ENCODE peak calls at places on chromosomes 16 and 17, in four cellular contexts. I, A, Y and E are unnamed samples.

GRCh38 chr17:81241648-81242420 is 2.7 kb downstream of the NDUFAF8 start:
- DNase-seq in A (peak; percentile 81), Y (peak; percentile 97), I (peak; percentile 60), E (peak; percentile 45)

GRCh38 chr17:75093543-75094158 is 5.9 kb downstream of the SLC16A5 start:
- DNase-seq in I (no peak), Y (no peak), A (no peak), E (no peak)

GRCh38 chr17:5500247-5500803 is 14.0 kb downstream of the MIS12 start:
- DNase-seq in Y (no peak), A (no peak), I (no peak), E (no peak)

GRCh38 chr16:6081320-6081976 is 983.9 kb upstream of the EEF2KMT start:
- DNase-seq in A (peak; percentile 59), I (no peak), Y (peak; percentile 86), E (no peak)

GRCh38 chr16:22675745-22676540 is 138.0 kb upstream of the HS3ST2 start:
- DNase-seq in A (no peak), I (no peak), Y (no peak), E (no peak)

GRCh38 chr17:43212641-43213490 is 1.2 kb downstream of the TMEM106A start:
- DNase-seq in I (no peak), A (no peak), Y (no peak), E (no peak)

GRCh38 chr16:29699324-29700219 is 20.6 kb downstream of the QPRT start:
- DNase-seq in I (no peak), A (no peak), Y (no peak), E (no peak)

GRCh38 chr16:23079683-23080221 is 69.5 kb downstream of the USP31 start:
- DNase-seq in Y (no peak), A (no peak), I (no peak), E (no peak)

GRCh38 chr16:88533381-88533831 is 36.8 kb upstream of the ZC3H18 start:
- DNase-seq in A (no peak), Y (no peak), I (no peak), E (no peak)

GRCh38 chr16:74725641-74726040 is 25.0 kb upstream of the MLKL start:
- DNase-seq in A (no peak), Y (no peak), I (no peak), E (no peak)

GRCh38 chr17:73430848-73431247 is 119.0 kb upstream of the CDC42EP4 start:
- DNase-seq in A (no peak), Y (no peak), I (no peak), E (no peak)

GRCh38 chr17:44911133-44912001 is 3.9 kb downstream of the GFAP start:
- DNase-seq in A (peak; percentile 84), I (peak; percentile 63), Y (peak; percentile 87), E (no peak)

GRCh38 chr17:337866-338265 is 14.7 kb downstream of the RPH3AL start:
- DNase-seq in A (no peak), Y (no peak), I (no peak), E (no peak)

GRCh38 chr17:67819722-67820121 is 5.6 kb upstream of the BPTF start:
- DNase-seq in I (no peak), Y (no peak), A (no peak), E (no peak)

GRCh38 chr16:4616047-4616811 is 1.5 kb upstream of the UBALD1 start:
- DNase-seq in I (peak; percentile 99), A (peak; percentile 100), Y (peak; percentile 96), E (peak; percentile 98)

GRCh38 chr16:60979119-60979518 is 1057.1 kb downstream of the CDH8 start:
- DNase-seq in Y (no peak), A (no peak), I (no peak), E (no peak)

GRCh38 chr17:82384051-82384729 is 12.6 kb downstream of the UTS2R start:
- DNase-seq in A (peak; percentile 1), I (no peak), Y (no peak), E (no peak)

GRCh38 chr17:63440127-63440769 is 5.9 kb downstream of the CYB561 start:
- DNase-seq in A (no peak), I (no peak), Y (no peak), E (peak; percentile 21)

GRCh38 chr17:16435951-16436886 is 20.8 kb downstream of the TRPV2 start:
- DNase-seq in I (no peak), Y (no peak), A (no peak), E (no peak)

GRCh38 chr16:66695474-66695934 is 1.0 kb downstream of the CMTM4 start:
- DNase-seq in Y (no peak), I (no peak), A (no peak), E (no peak)

GRCh38 chr17:68378202-68379149 is 78.8 kb downstream of the WIPI1 start:
- DNase-seq in Y (peak; percentile 60), A (peak; percentile 31), I (peak; percentile 92), E (no peak)

GRCh38 chr17:964881-965280 is 14.7 kb downstream of the NXN start:
- DNase-seq in A (peak; percentile 66), I (no peak), Y (no peak), E (no peak)

GRCh38 chr17:44121206-44121605 is 2.2 kb downstream of the HDAC5 start:
- DNase-seq in Y (no peak), A (peak; percentile 68), I (no peak), E (no peak)

GRCh38 chr16:83458612-83459011 is 349.2 kb upstream of the HSBP1 start:
- DNase-seq in Y (no peak), A (no peak), I (no peak), E (no peak)

GRCh38 chr17:46028374-46028773 is 29.3 kb downstream of the STH start:
- DNase-seq in I (no peak), Y (no peak), A (peak; percentile 52), E (no peak)

GRCh38 chr17:63698886-63699637 is 863 bp downstream of the LIMD2 start:
- DNase-seq in A (peak; percentile 46), I (peak; percentile 59), Y (peak; percentile 68), E (peak; percentile 81)

GRCh38 chr16:47568355-47568754 is 107.2 kb downstream of the PHKB start:
- DNase-seq in A (no peak), Y (no peak), I (no peak), E (no peak)

GRCh38 chr16:24900230-24900629 is 54.5 kb downstream of the SLC5A11 start:
- DNase-seq in Y (no peak), I (no peak), A (no peak), E (no peak)

GRCh38 chr16:20321671-20322070 is 5.6 kb downstream of the GP2 start:
- DNase-seq in Y (no peak), A (no peak), I (no peak), E (no peak)

GRCh38 chr17:11943759-11944347 is 53.4 kb downstream of the ZNF18 start:
- DNase-seq in A (no peak), Y (no peak), I (no peak), E (no peak)

GRCh38 chr16:88073201-88073721 is 122.0 kb downstream of the BANP start:
- DNase-seq in Y (no peak), I (no peak), A (no peak), E (no peak)

GRCh38 chr16:77359065-77359502 is 75.8 kb downstream of the ADAMTS18 start:
- DNase-seq in A (peak; percentile 52), Y (no peak), I (no peak), E (no peak)

GRCh38 chr17:81456798-81457197 is 55.8 kb downstream of the ACTG1 start:
- DNase-seq in A (no peak), I (no peak), Y (no peak), E (no peak)

GRCh38 chr17:41475421-41475820 is 5.5 kb downstream of the KRT35 start:
- DNase-seq in A (no peak), Y (no peak), I (no peak), E (no peak)

GRCh38 chr17:4498461-4499397 is at the start of gene SPNS2:
- DNase-seq in A (peak; percentile 90), I (peak; percentile 77), Y (peak; percentile 85), E (peak; percentile 40)
- H3K4me3 ChIP-seq in A (peak within 1 kb of the TSS; percentile 49), I (peak within 1 kb of the TSS; percentile 55), Y (peak within 1 kb of the TSS; percentile 46), E (peak within 1 kb of the TSS; percentile 59)

GRCh38 chr17:47778184-47778635 is 43.4 kb downstream of the OSBPL7 start:
- DNase-seq in A (no peak), I (no peak), Y (no peak), E (no peak)

GRCh38 chr17:47776330-47777197 is 43.5 kb downstream of the TBX21 start:
- DNase-seq in Y (no peak), A (peak; percentile 40), I (no peak), E (peak; percentile 13)

DNA sequence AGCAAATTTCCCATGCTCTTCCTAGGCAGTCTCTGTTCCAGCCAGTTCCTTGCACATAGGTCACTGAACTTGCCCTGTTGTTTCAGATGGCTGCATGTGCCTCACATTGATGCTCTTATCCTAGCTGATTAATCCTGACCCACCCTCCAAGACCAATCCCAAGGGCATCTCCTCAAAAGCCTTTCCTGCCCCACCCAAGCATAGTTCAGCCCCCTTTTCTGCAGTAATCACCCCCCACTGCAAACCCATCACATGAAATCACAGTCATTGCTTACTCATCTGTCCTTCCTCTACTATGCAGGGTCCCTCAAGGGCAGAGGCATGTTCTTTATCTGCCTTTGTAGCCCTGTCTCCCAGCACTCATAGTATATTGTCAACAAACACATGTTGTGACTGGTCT is 42.1 kb downstream of the TBX21 start:
- DNase-seq in A (no peak), I (no peak), Y (no peak), E (no peak)
- H3K27me3 ChIP-seq in A (peaks cover 39% of the 10 kb centered on the region), I (peaks cover 66% of the 10 kb centered on the region), Y (peaks cover 16% of the 10 kb centered on the region), E (peaks cover 16% of the 10 kb centered on the region)

DNA sequence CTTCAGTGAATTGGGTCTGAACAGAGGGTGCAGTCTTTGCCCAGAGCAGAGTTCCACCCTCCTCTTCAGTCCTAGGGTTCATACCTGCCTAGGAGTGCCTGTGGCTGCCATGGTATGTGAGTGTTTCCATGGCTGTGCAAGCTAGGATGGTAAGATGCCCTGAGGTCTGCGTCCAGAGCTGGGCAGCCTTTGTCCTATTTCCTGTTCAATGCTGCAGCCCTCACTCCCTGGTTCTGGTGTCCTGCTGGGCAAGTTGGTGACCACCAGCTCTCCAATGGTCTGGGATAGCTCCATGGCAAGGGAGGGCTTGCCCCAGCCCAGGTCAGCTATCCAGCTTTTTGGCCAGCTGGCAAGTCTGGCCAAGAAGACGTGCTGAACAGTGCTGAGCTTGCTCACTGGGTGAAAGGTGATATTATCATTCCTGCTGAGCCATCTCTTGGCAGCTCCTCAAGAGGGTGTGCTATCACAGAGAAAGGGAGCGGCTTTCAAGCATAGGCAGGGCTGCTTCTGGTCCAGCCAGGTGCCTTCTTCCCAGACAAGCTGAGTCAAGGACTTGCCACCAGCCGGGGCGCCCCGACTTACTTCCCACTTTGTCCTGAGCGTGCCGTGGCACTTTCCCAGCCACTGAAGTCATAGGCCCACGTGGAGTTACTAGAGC is 13.0 kb upstream of the NFATC3 start:
- DNase-seq in A (no peak), I (no peak), Y (peak; percentile 27), E (no peak)
- H3K4me1 ChIP-seq in A (no peaks in the 10 kb centered on the region), I (peaks cover 6% of the 10 kb centered on the region), Y (no peaks in the 10 kb centered on the region), E (peaks cover 73% of the 10 kb centered on the region)

DNA sequence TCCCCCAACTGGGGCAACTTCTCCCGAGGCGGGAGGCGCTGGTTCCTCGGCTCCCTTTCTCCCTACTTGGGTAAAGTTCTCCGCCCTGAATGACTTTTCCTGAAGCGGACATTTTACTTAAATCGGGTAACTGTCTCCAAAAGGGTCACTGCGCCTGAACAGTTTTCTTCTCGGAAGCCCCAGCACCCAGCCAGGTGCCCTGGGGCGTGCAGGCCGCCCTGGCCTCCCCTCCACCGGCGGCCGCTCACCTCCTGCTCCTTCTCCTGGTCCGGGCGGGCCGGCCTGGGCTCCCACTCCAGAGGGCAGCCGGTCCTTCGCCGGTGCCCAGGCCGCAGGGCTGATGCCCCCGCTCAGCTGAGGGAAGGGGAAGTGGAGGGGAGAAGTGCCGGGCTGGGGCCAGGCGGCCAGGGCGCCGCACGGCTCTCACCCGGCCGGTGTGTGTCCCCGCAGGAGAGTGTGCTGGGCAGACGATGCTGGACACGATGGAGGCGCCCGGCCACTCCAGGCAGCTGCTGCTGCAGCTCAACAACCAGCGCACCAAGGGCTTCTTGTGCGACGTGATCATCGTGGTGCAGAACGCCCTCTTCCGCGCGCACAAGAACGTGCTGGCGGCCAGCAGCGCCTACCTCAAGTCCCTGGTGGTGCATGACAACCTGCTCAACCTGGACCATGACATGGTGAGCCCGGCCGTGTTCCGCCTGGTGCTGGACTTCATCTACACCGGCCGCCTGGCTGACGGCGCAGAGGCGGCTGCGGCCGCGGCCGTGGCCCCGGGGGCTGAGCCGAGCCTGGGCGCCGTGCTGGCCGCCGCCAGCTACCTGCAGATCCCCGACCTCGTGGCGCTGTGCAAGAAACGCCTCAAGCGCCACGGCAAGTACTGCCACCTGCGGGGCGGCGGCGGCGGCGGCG is 1.6 kb downstream of the HIC1 start:
- DNase-seq in A (peak; percentile 71), Y (peak; percentile 68), I (no peak), E (peak; percentile 33)
- H3K4me3 ChIP-seq in A (peak overlapping the region; percentile 34), Y (no peak overlapping the region), I (peak overlapping the region; percentile 22), E (peak overlapping the region; percentile 49)